ENCODE peak calls at places on chromosomes 3 and 15, in four cellular contexts. T, H, B and N are unnamed samples.

GRCh38 chr3:156747046-156747445 is 72.7 kb downstream of the TIPARP start:
- DNase-seq in T (no peak), B (no peak), H (no peak), N (no peak)

GRCh38 chr15:48052871-48053383 is 67.9 kb upstream of the SLC24A5 start:
- DNase-seq in H (no peak), B (no peak), T (no peak), N (no peak)

GRCh38 chr15:47937834-47938233 is 183.0 kb upstream of the SLC24A5 start:
- DNase-seq in B (no peak), H (no peak), T (no peak), N (no peak)

GRCh38 chr15:98609144-98609852 is 39.0 kb upstream of the IGF1R start:
- DNase-seq in H (no peak), B (peak; percentile 50), T (no peak), N (no peak)

GRCh38 chr3:46926447-46926846 is 48.9 kb downstream of the PTH1R start:
- DNase-seq in T (no peak), B (no peak), H (no peak), N (no peak)

GRCh38 chr3:94374439-94375161 is 311.7 kb downstream of the NSUN3 start:
- DNase-seq in B (no peak), T (no peak), H (no peak), N (no peak)

GRCh38 chr3:42690191-42690590 is 4.9 kb downstream of the KLHL40 start:
- DNase-seq in B (no peak), T (no peak), H (no peak), N (no peak)

GRCh38 chr3:154059798-154060197 is 61.4 kb upstream of the ARHGEF26 start:
- DNase-seq in T (no peak), B (no peak), H (no peak), N (no peak)

GRCh38 chr15:63296195-63296594 is 18.8 kb downstream of the APH1B start:
- DNase-seq in T (no peak), B (no peak), H (no peak), N (no peak)

GRCh38 chr3:12557472-12558105 is 702 bp downstream of the MKRN2 start:
- DNase-seq in B (no peak), T (no peak), H (peak; percentile 49), N (no peak)

GRCh38 chr3:8516047-8516671 is 14.5 kb downstream of the LMCD1 start:
- DNase-seq in B (no peak), H (no peak), T (no peak), N (no peak)

GRCh38 chr15:85618956-85619491 is 175.7 kb downstream of the KLHL25 start:
- DNase-seq in T (no peak), B (no peak), H (no peak), N (no peak)

GRCh38 chr3:197513953-197514785 is 41.6 kb downstream of the BDH1 start:
- DNase-seq in H (no peak), T (no peak), B (no peak), N (no peak)

GRCh38 chr3:197519801-197520211 is 36.0 kb downstream of the BDH1 start:
- DNase-seq in H (no peak), B (no peak), T (no peak), N (peak; percentile 75)

GRCh38 chr3:197514786-197515090 is 41.0 kb downstream of the BDH1 start:
- DNase-seq in B (no peak), T (no peak), H (no peak), N (peak; percentile 14)

GRCh38 chr3:197518794-197519451 is 36.8 kb downstream of the BDH1 start:
- DNase-seq in H (no peak), T (no peak), B (no peak), N (no peak)

GRCh38 chr3:197516517-197516889 is 39.3 kb downstream of the BDH1 start:
- DNase-seq in T (no peak), B (no peak), H (peak; percentile 78), N (no peak)
- TF ChIP-seq TCF12 in T (no peak), B (no peak), H (no peak), N (peak; percentile 47)

DNA sequence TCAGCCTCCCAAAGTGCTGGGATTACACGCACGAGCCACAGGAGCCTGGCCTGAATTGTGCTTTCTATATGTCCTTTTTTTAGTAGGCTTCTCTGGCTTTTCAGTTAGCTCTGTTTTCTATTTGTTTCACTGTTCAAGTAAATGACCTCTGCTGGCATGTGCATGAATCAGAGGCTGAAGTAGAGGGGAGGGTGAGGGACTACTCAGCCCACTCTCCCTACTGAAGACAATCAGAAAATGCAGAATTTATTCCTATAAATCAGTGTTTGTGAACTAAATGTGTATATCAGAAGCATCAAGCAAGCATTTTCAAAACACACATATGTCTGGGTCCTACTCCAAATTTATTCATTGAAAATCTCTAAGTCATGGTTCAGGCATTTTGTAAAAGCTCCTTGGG is 45.0 kb downstream of the ZMAT3 start:
- DNase-seq in H (no peak), T (no peak), B (no peak), N (no peak)
- TF ChIP-seq TCF12 in H (no peak), T (no peak), B (no peak), N (no peak)

DNA sequence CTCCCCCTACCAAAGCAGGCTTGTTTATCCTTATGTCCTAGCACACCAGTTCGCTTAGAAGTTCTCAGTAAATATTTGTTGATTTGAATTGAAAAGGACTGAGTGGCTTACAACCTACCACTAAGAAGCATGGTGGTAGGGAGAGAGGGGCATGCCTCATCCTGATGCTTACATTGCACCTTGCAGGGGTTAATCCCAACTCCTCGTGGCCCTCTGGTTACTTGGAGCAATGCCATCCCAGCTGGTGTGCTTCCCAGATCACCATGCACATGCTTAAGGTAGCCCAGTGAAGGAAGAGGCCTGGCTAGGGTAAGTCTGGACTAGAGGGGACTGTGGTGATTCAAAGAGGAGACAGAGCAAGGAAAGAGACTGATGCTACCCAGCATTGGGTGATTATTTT is 253.3 kb downstream of the CLSTN2 start:
- DNase-seq in T (no peak), B (no peak), H (no peak), N (no peak)
- TF ChIP-seq TCF12 in T (no peak), B (no peak), H (no peak), N (no peak)

DNA sequence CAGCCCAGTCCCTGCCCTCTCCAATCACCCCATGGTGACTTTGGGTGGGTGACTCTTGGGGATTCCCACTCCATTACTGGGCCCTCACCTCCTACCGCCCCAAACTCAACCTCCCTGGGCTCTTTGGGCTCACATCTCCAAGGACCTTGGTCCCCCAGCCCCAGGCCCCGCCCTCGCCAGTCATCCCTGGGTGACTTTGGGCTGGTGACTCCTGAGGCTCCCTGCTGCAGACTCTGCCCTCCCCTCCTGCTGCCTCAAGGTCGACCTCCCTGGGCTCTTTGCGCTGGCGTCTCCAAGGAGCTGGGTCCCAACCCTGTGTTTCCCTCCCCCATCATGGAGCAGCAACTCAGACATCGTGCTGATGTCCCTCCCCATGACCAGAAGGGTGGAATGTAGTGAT is 111.9 kb upstream of the FAN1 start:
- DNase-seq in H (no peak), T (no peak), B (no peak), N (no peak)
- TF ChIP-seq TCF12 in H (no peak), T (no peak), B (no peak), N (no peak)

GRCh38 chr3:72093270-72093669 is 308.3 kb upstream of the PROK2 start:
- DNase-seq in H (no peak), T (no peak), B (no peak), N (no peak)
- TF ChIP-seq TCF12 in H (no peak), T (no peak), B (no peak), N (no peak)

GRCh38 chr3:193822492-193823220 is 229.6 kb downstream of the OPA1 start:
- DNase-seq in H (no peak), B (no peak), T (no peak), N (no peak)
- TF ChIP-seq TCF12 in H (no peak), B (no peak), T (no peak), N (no peak)

DNA sequence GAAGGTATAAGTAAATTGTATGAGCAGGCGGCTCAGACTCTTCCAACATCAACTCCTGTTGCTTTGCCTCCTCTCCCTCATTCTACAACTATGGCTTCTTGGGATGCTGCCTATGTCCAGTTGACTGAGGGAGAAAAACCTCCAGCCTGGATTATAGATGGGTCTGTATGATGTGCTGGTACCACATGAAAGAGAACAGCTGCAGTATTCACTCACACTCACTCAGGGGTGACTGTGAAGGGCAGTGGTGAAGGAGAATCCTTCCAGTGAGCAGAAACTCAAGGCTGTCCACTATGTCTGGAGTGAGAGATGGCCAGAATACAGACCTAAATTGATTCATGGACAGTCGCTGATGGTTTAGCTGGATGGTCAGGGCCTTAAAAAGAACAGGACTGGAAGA is 1.7 kb upstream of the BCL2L10 start:
- DNase-seq in B (no peak), T (no peak), H (no peak), N (no peak)
- TF ChIP-seq TCF12 in B (no peak), T (no peak), H (no peak), N (no peak)